ENCODE peak calls at places on chromosome 21, in six cellular contexts. One of them, this sample, is unnamed.

GRCh38 chr21:44497641-44498243 is 42.3 kb downstream of the KRTAP10-1 start:
- DNase-seq in NCI-H748 treated with DMSO at 0.1 percent for 48 hours: peak; percentile 63
- DNase-seq in T-cell: no peak
- DNase-seq in cardiac septum: no peak
- DNase-seq in GM18507: no peak
- DNase-seq in GM04504: no peak
- DNase-seq in this sample: no peak

GRCh38 chr21:34552324-34553198 is 40.6 kb upstream of the KCNE1 start:
- DNase-seq in NCI-H748 treated with DMSO at 0.1 percent for 48 hours: no peak
- DNase-seq in T-cell: no peak
- DNase-seq in cardiac septum: no peak
- DNase-seq in GM18507: no peak
- DNase-seq in GM04504: no peak
- DNase-seq in this sample: no peak

GRCh38 chr21:44433791-44434567 is 21.3 kb upstream of the LRRC3 start:
- DNase-seq in NCI-H748 treated with DMSO at 0.1 percent for 48 hours: no peak
- DNase-seq in T-cell: no peak
- DNase-seq in cardiac septum: peak; percentile 55
- DNase-seq in GM18507: no peak
- DNase-seq in GM04504: no peak
- DNase-seq in this sample: no peak

GRCh38 chr21:46424062-46424591 is 34.6 kb upstream of the DIP2A start:
- DNase-seq in NCI-H748 treated with DMSO at 0.1 percent for 48 hours: no peak
- DNase-seq in T-cell: no peak
- DNase-seq in cardiac septum: no peak
- DNase-seq in GM18507: no peak
- DNase-seq in GM04504: no peak
- DNase-seq in this sample: no peak

GRCh38 chr21:45831991-45832740 is 149.4 kb upstream of the COL6A1 start:
- DNase-seq in NCI-H748 treated with DMSO at 0.1 percent for 48 hours: no peak
- DNase-seq in T-cell: no peak
- DNase-seq in cardiac septum: no peak
- DNase-seq in GM18507: no peak
- DNase-seq in GM04504: peak; percentile 35
- DNase-seq in this sample: no peak

GRCh38 chr21:42971897-42972275 is 2.5 kb upstream of the PKNOX1 start:
- DNase-seq in NCI-H748 treated with DMSO at 0.1 percent for 48 hours: no peak
- DNase-seq in T-cell: no peak
- DNase-seq in cardiac septum: no peak
- DNase-seq in GM18507: no peak
- DNase-seq in GM04504: no peak
- DNase-seq in this sample: no peak

GRCh38 chr21:33950425-33951079 is 34.9 kb upstream of the ATP5PO start:
- DNase-seq in NCI-H748 treated with DMSO at 0.1 percent for 48 hours: no peak
- DNase-seq in T-cell: no peak
- DNase-seq in cardiac septum: no peak
- DNase-seq in GM18507: no peak
- DNase-seq in GM04504: no peak
- DNase-seq in this sample: no peak

GRCh38 chr21:37503848-37504467 is 137.4 kb downstream of the DYRK1A start:
- DNase-seq in NCI-H748 treated with DMSO at 0.1 percent for 48 hours: no peak
- DNase-seq in T-cell: no peak
- DNase-seq in cardiac septum: no peak
- DNase-seq in GM18507: no peak
- DNase-seq in GM04504: peak; percentile 24
- DNase-seq in this sample: no peak

GRCh38 chr21:23384679-23385078 is 2222.6 kb downstream of the MRPL39 start:
- DNase-seq in NCI-H748 treated with DMSO at 0.1 percent for 48 hours: no peak
- DNase-seq in T-cell: no peak
- DNase-seq in cardiac septum: no peak
- DNase-seq in GM18507: no peak
- DNase-seq in GM04504: no peak
- DNase-seq in this sample: no peak

GRCh38 chr21:32772281-32773047 is 909 bp upstream of the PAXBP1 start:
- DNase-seq in NCI-H748 treated with DMSO at 0.1 percent for 48 hours: peak; percentile 14
- DNase-seq in T-cell: no peak
- DNase-seq in cardiac septum: no peak
- DNase-seq in GM18507: peak; percentile 22
- DNase-seq in GM04504: peak; percentile 10
- DNase-seq in this sample: peak; percentile 31

GRCh38 chr21:21187579-21187978 is 189.4 kb downstream of the NCAM2 start:
- DNase-seq in NCI-H748 treated with DMSO at 0.1 percent for 48 hours: no peak
- DNase-seq in T-cell: no peak
- DNase-seq in cardiac septum: no peak
- DNase-seq in GM18507: no peak
- DNase-seq in GM04504: no peak
- DNase-seq in this sample: no peak

GRCh38 chr21:45745256-45745655 is 101.7 kb downstream of the PCBP3 start:
- DNase-seq in NCI-H748 treated with DMSO at 0.1 percent for 48 hours: no peak
- DNase-seq in T-cell: no peak
- DNase-seq in cardiac septum: no peak
- DNase-seq in GM18507: no peak
- DNase-seq in GM04504: no peak
- DNase-seq in this sample: no peak

GRCh38 chr21:43684424-43684823 is 25.1 kb downstream of the RRP1B start:
- DNase-seq in NCI-H748 treated with DMSO at 0.1 percent for 48 hours: no peak
- DNase-seq in T-cell: no peak
- DNase-seq in cardiac septum: no peak
- DNase-seq in GM18507: no peak
- DNase-seq in GM04504: no peak
- DNase-seq in this sample: no peak

GRCh38 chr21:28283652-28284490 is 708.8 kb downstream of the LTN1 start:
- DNase-seq in NCI-H748 treated with DMSO at 0.1 percent for 48 hours: no peak
- DNase-seq in T-cell: no peak
- DNase-seq in cardiac septum: no peak
- DNase-seq in GM18507: no peak
- DNase-seq in GM04504: peak; percentile 77
- DNase-seq in this sample: no peak

GRCh38 chr21:37732927-37733326 is 183.3 kb downstream of the KCNJ6 start:
- DNase-seq in NCI-H748 treated with DMSO at 0.1 percent for 48 hours: no peak
- DNase-seq in T-cell: no peak
- DNase-seq in cardiac septum: no peak
- DNase-seq in GM18507: no peak
- DNase-seq in GM04504: no peak
- DNase-seq in this sample: no peak

GRCh38 chr21:32307706-32308105 is 9.1 kb downstream of the MRAP start:
- DNase-seq in NCI-H748 treated with DMSO at 0.1 percent for 48 hours: no peak
- DNase-seq in T-cell: no peak
- DNase-seq in cardiac septum: no peak
- DNase-seq in GM18507: no peak
- DNase-seq in GM04504: no peak
- DNase-seq in this sample: no peak

GRCh38 chr21:27426196-27426595 is 459.3 kb upstream of the ADAMTS5 start:
- DNase-seq in NCI-H748 treated with DMSO at 0.1 percent for 48 hours: no peak
- DNase-seq in T-cell: no peak
- DNase-seq in cardiac septum: no peak
- DNase-seq in GM18507: no peak
- DNase-seq in GM04504: no peak
- DNase-seq in this sample: no peak

GRCh38 chr21:37566790-37567725 is 200.5 kb downstream of the DYRK1A start:
- DNase-seq in NCI-H748 treated with DMSO at 0.1 percent for 48 hours: no peak
- DNase-seq in T-cell: no peak
- DNase-seq in cardiac septum: no peak
- DNase-seq in GM18507: no peak
- DNase-seq in GM04504: no peak
- DNase-seq in this sample: no peak

GRCh38 chr21:40208206-40208950 is 341.1 kb downstream of the PCP4 start:
- DNase-seq in NCI-H748 treated with DMSO at 0.1 percent for 48 hours: no peak
- DNase-seq in T-cell: no peak
- DNase-seq in cardiac septum: no peak
- DNase-seq in GM18507: no peak
- DNase-seq in GM04504: no peak
- DNase-seq in this sample: no peak

GRCh38 chr21:26070822-26071425 is 99.6 kb downstream of the APP start:
- DNase-seq in NCI-H748 treated with DMSO at 0.1 percent for 48 hours: peak; percentile 30
- DNase-seq in T-cell: peak; percentile 20
- DNase-seq in cardiac septum: no peak
- DNase-seq in GM18507: no peak
- DNase-seq in GM04504: peak; percentile 63
- DNase-seq in this sample: peak; percentile 6

GRCh38 chr21:34351786-34352241 is 12.0 kb upstream of the KCNE2 start:
- DNase-seq in NCI-H748 treated with DMSO at 0.1 percent for 48 hours: peak; percentile 71
- DNase-seq in T-cell: no peak
- DNase-seq in cardiac septum: no peak
- DNase-seq in GM18507: peak; percentile 42
- DNase-seq in GM04504: no peak
- DNase-seq in this sample: peak; percentile 40

GRCh38 chr21:41604583-41605041 is 96.7 kb upstream of the TMPRSS2 start:
- DNase-seq in NCI-H748 treated with DMSO at 0.1 percent for 48 hours: no peak
- DNase-seq in T-cell: no peak
- DNase-seq in cardiac septum: peak; percentile 61
- DNase-seq in GM18507: no peak
- DNase-seq in GM04504: no peak
- DNase-seq in this sample: no peak

GRCh38 chr21:32940079-32941014 is 85.4 kb upstream of the OLIG2 start:
- DNase-seq in NCI-H748 treated with DMSO at 0.1 percent for 48 hours: peak; percentile 36
- DNase-seq in T-cell: no peak
- DNase-seq in cardiac septum: no peak
- DNase-seq in GM18507: no peak
- DNase-seq in GM04504: no peak
- DNase-seq in this sample: peak; percentile 19

GRCh38 chr21:32463889-32464300 is 51.4 kb downstream of the EVA1C start:
- DNase-seq in NCI-H748 treated with DMSO at 0.1 percent for 48 hours: no peak
- DNase-seq in T-cell: no peak
- DNase-seq in cardiac septum: no peak
- DNase-seq in GM18507: no peak
- DNase-seq in GM04504: peak; percentile 80
- DNase-seq in this sample: no peak

GRCh38 chr21:45852886-45853400 is 128.6 kb upstream of the COL6A1 start:
- DNase-seq in NCI-H748 treated with DMSO at 0.1 percent for 48 hours: no peak
- DNase-seq in T-cell: no peak
- DNase-seq in cardiac septum: no peak
- DNase-seq in GM18507: no peak
- DNase-seq in GM04504: no peak
- DNase-seq in this sample: no peak

GRCh38 chr21:46622226-46622625 is 13.2 kb upstream of the PRMT2 start:
- DNase-seq in NCI-H748 treated with DMSO at 0.1 percent for 48 hours: no peak
- DNase-seq in T-cell: peak; percentile 37
- DNase-seq in cardiac septum: no peak
- DNase-seq in GM18507: no peak
- DNase-seq in GM04504: no peak
- DNase-seq in this sample: no peak

GRCh38 chr21:46110499-46111192 is 12.7 kb downstream of the COL6A2 start:
- DNase-seq in NCI-H748 treated with DMSO at 0.1 percent for 48 hours: no peak
- DNase-seq in T-cell: no peak
- DNase-seq in cardiac septum: peak; percentile 81
- DNase-seq in GM18507: no peak
- DNase-seq in GM04504: no peak
- DNase-seq in this sample: no peak

GRCh38 chr21:39388038-39388810 is 39.3 kb upstream of the HMGN1 start:
- DNase-seq in NCI-H748 treated with DMSO at 0.1 percent for 48 hours: peak; percentile 45
- DNase-seq in T-cell: peak; percentile 68
- DNase-seq in cardiac septum: peak; percentile 96
- DNase-seq in GM18507: peak; percentile 80
- DNase-seq in GM04504: peak; percentile 54
- DNase-seq in this sample: peak; percentile 84

GRCh38 chr21:38661296-38662223 is 144.2 kb upstream of the ETS2 start:
- DNase-seq in NCI-H748 treated with DMSO at 0.1 percent for 48 hours: no peak
- DNase-seq in T-cell: no peak
- DNase-seq in cardiac septum: peak; percentile 79
- DNase-seq in GM18507: no peak
- DNase-seq in GM04504: no peak
- DNase-seq in this sample: no peak

GRCh38 chr21:35528109-35529042 is 479.3 kb upstream of the RUNX1 start:
- DNase-seq in NCI-H748 treated with DMSO at 0.1 percent for 48 hours: no peak
- DNase-seq in T-cell: peak; percentile 14
- DNase-seq in cardiac septum: peak; percentile 80
- DNase-seq in GM18507: peak; percentile 18
- DNase-seq in GM04504: no peak
- DNase-seq in this sample: peak; percentile 19

GRCh38 chr21:42298657-42299056 is 16.6 kb downstream of the TFF3 start:
- DNase-seq in NCI-H748 treated with DMSO at 0.1 percent for 48 hours: no peak
- DNase-seq in T-cell: no peak
- DNase-seq in cardiac septum: no peak
- DNase-seq in GM18507: no peak
- DNase-seq in GM04504: no peak
- DNase-seq in this sample: no peak

GRCh38 chr21:39441502-39442475 is 3.8 kb downstream of the LCA5L start:
- DNase-seq in NCI-H748 treated with DMSO at 0.1 percent for 48 hours: peak; percentile 24
- DNase-seq in T-cell: no peak
- DNase-seq in cardiac septum: no peak
- DNase-seq in GM18507: peak; percentile 18
- DNase-seq in GM04504: no peak
- DNase-seq in this sample: peak; percentile 23

GRCh38 chr21:15414057-15414456 is 315.7 kb upstream of the USP25 start:
- DNase-seq in NCI-H748 treated with DMSO at 0.1 percent for 48 hours: no peak
- DNase-seq in T-cell: no peak
- DNase-seq in cardiac septum: no peak
- DNase-seq in GM18507: no peak
- DNase-seq in GM04504: no peak
- DNase-seq in this sample: no peak

GRCh38 chr21:32538147-32538792 is 47.1 kb downstream of the TCP10L start:
- DNase-seq in NCI-H748 treated with DMSO at 0.1 percent for 48 hours: no peak
- DNase-seq in T-cell: no peak
- DNase-seq in cardiac septum: no peak
- DNase-seq in GM18507: no peak
- DNase-seq in GM04504: no peak
- DNase-seq in this sample: no peak

GRCh38 chr21:38311765-38312164 is 55.0 kb downstream of the KCNJ15 start:
- DNase-seq in NCI-H748 treated with DMSO at 0.1 percent for 48 hours: no peak
- DNase-seq in T-cell: no peak
- DNase-seq in cardiac septum: no peak
- DNase-seq in GM18507: no peak
- DNase-seq in GM04504: no peak
- DNase-seq in this sample: no peak

GRCh38 chr21:42733037-42733632 is 79.7 kb downstream of the PDE9A start:
- DNase-seq in NCI-H748 treated with DMSO at 0.1 percent for 48 hours: no peak
- DNase-seq in T-cell: no peak
- DNase-seq in cardiac septum: peak; percentile 5
- DNase-seq in GM18507: no peak
- DNase-seq in GM04504: no peak
- DNase-seq in this sample: no peak

GRCh38 chr21:45979651-45980050 is 1.9 kb upstream of the COL6A1 start:
- DNase-seq in NCI-H748 treated with DMSO at 0.1 percent for 48 hours: no peak
- DNase-seq in T-cell: no peak
- DNase-seq in cardiac septum: no peak
- DNase-seq in GM18507: no peak
- DNase-seq in GM04504: no peak
- DNase-seq in this sample: no peak

GRCh38 chr21:14850394-14850793 is 214.4 kb downstream of the NRIP1 start:
- DNase-seq in NCI-H748 treated with DMSO at 0.1 percent for 48 hours: no peak
- DNase-seq in T-cell: no peak
- DNase-seq in cardiac septum: no peak
- DNase-seq in GM18507: no peak
- DNase-seq in GM04504: no peak
- DNase-seq in this sample: no peak

GRCh38 chr21:38596264-38597042 is 98.2 kb upstream of the ERG start:
- DNase-seq in NCI-H748 treated with DMSO at 0.1 percent for 48 hours: no peak
- DNase-seq in T-cell: no peak
- DNase-seq in cardiac septum: no peak
- DNase-seq in GM18507: no peak
- DNase-seq in GM04504: no peak
- DNase-seq in this sample: no peak

GRCh38 chr21:44836666-44837471 is 19.0 kb upstream of the SUMO3 start:
- DNase-seq in NCI-H748 treated with DMSO at 0.1 percent for 48 hours: no peak
- DNase-seq in T-cell: no peak
- DNase-seq in cardiac septum: no peak
- DNase-seq in GM18507: no peak
- DNase-seq in GM04504: no peak
- DNase-seq in this sample: no peak

This sample was measured in GM19239.